ENCODE peak calls at places on chromosomes 11 and 22, in four cellular contexts. N is neural progenitor cell; D is kidney; B is CD8-positive, alpha-beta T cell. C is an unnamed sample.

GRCh38 chr11:47332303-47332711 is 20.2 kb downstream of the MYBPC3 start:
- DNase-seq in N (peak), D (peak), B (peak), C (no peak)

GRCh38 chr11:88410636-88411035 is 73.1 kb upstream of the CTSC start:
- DNase-seq in N (no peak), D (no peak), B (no peak), C (no peak)

GRCh38 chr22:26124991-26125725 is 44.1 kb upstream of the SEZ6L start:
- DNase-seq in N (peak), D (no peak), B (no peak), C (no peak)

GRCh38 chr11:94641167-94641761 is 74.1 kb downstream of the PIWIL4 start:
- DNase-seq in N (no peak), D (no peak), B (no peak), C (no peak)

GRCh38 chr11:128772814-128773213 is 78.9 kb downstream of the FLI1 start:
- DNase-seq in N (no peak), D (peak), B (peak), C (peak)

GRCh38 chr22:30994960-30995359 is 25.9 kb downstream of the TUG1 start:
- DNase-seq in N (no peak), D (no peak), B (no peak), C (no peak)

GRCh38 chr22:34055525-34056200 is 135.4 kb upstream of the LARGE1 start:
- DNase-seq in N (peak), D (no peak), B (no peak), C (no peak)

GRCh38 chr11:64638017-64638664 is 47.1 kb downstream of the SLC22A12 start:
- DNase-seq in N (peak), D (no peak), B (no peak), C (no peak)

GRCh38 chr11:59053387-59053786 is 32.7 kb upstream of the GLYATL1B start:
- DNase-seq in N (peak), D (peak), B (peak), C (peak)

GRCh38 chr22:47848384-47848920 is 1086.0 kb downstream of the TBC1D22A start:
- DNase-seq in N (no peak), D (no peak), B (no peak), C (no peak)

GRCh38 chr22:31882971-31883370 is 61.4 kb upstream of the YWHAH start:
- DNase-seq in N (no peak), D (no peak), B (no peak), C (no peak)

GRCh38 chr11:17839973-17840611 is 105.5 kb downstream of the KCNC1 start:
- DNase-seq in N (no peak), D (no peak), B (no peak), C (no peak)

GRCh38 chr22:20298803-20299735 is 20.8 kb downstream of the DGCR6L start:
- DNase-seq in N (peak), D (peak), B (peak), C (peak)

GRCh38 chr11:44861829-44862545 is 88.7 kb downstream of the TP53I11 start:
- DNase-seq in N (peak), D (peak), B (peak), C (no peak)

DNA sequence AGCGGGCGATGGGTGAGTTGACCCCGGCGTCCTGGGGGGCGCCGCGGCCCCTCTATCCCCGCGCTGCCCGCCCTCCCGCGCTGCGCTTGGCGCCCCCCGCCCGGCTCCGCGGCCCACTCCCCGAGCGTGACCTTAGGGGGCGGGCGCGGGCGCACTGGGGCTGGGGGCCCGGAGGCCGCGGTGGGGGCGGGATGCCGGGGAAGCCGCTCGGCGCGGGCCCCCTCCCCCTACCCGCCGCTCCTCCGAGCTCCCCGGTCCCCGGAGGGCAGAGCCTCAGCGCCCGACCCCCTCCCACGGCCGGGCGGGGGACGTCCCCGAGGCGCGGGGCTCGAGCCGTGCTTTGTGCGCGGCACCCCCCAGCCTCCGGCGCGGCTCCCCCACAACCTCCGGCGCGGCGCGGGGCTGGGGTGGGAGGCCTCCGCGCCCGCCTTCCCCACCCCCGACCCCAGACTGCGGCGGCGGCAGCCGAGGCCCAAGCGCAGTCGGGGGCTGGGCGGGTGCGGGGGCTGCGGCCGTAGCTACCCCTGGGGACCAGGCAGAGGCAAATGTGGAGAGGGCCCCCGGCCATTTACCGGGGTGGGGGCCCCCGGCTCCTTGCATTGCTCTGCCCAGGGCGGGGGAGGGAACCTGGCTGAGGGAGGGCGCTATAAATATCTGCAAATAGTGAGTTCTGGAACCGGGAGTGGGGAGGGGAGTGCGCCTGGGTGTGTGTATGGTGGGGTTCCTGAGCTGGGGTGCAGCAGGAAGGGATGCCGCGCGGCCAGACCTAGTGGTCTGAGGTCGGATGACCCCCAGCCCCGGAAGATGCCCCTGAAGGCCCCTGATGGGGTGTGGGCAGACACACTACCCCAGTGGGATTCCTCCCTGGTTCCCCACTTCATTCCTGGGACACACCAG is 982 bp downstream of the MGAT3 start:
- DNase-seq in N (peak), D (no peak), B (peak), C (no peak)
- H3K4me3 ChIP-seq in N (peak), D (peak), B (peak), C (peak)

GRCh38 chr22:22043296-22044078 is 60.9 kb upstream of the TOP3B start:
- DNase-seq in N (no peak), D (no peak), B (no peak), C (no peak)
- H3K27ac ChIP-seq in N (no peak), D (no peak), B (no peak), C (no peak)

GRCh38 chr11:125455851-125456250 is 40.2 kb downstream of the FEZ1 start:
- DNase-seq in N (no peak), D (no peak), B (no peak), C (no peak)

GRCh38 chr11:125454047-125454446 is 42.0 kb downstream of the FEZ1 start:
- DNase-seq in N (no peak), D (no peak), B (no peak), C (no peak)

GRCh38 chr11:125449586-125449985 is 46.5 kb downstream of the FEZ1 start:
- DNase-seq in N (no peak), D (no peak), B (no peak), C (no peak)

GRCh38 chr11:125451400-125452124 is 44.5 kb downstream of the FEZ1 start:
- DNase-seq in N (peak), D (peak), B (no peak), C (no peak)

DNA sequence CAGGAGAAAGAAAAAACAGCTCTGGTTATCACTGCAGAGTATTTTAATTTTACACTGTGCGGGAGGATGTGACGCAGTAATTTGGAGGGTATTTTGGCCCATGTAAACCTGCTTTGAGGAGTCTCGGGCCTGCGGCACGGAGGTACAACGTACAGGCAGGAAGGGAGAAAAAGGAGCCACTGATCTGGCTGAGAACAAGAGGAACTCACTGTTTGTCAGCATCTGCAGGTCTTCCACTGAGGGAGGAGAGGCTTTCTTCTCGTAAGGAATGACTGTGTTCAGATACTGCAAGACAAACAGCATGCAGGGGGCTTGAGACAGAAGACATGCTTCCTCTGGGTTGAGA is 44.0 kb downstream of the FEZ1 start:
- DNase-seq in N (no peak), D (no peak), B (no peak), C (no peak)
- H3K4me3 ChIP-seq in N (no peak), D (no peak), B (no peak), C (no peak)

DNA sequence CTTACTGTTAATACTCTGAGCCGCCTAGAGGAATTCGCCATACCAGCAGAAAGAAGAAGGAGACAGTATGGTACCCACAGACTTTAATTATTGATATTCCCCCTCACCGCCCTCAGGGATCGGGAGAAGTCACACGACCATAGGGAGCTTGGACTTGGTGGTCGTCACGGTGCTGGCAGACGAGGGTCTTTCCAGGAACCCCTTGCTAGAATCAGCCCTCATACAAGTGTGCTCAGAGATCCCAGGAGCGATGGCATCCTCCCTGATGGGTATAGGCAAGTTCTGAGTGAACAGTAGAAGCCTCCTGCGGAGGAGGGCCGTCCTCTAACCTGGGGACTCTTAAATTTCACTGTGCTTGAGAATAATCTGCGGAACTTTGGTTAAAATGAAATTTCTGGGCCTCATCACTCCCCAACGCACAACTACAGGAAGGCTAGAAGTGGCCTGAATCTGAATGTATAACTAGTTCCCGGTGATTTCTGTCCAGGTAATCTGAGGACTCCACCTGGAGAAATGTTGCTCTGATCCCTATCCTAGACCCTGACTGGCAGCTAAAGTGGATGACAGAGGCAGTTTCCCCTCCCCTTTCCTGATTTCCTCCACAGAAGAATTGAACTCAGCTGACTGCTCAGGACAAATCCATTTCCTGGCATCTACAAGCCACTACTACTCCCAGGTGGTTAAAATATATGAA is 4.5 kb downstream of the VSIG2 start:
- DNase-seq in N (no peak), D (no peak), B (no peak), C (no peak)
- H3K27ac ChIP-seq in N (no peak), D (peak), B (no peak), C (peak)

DNA sequence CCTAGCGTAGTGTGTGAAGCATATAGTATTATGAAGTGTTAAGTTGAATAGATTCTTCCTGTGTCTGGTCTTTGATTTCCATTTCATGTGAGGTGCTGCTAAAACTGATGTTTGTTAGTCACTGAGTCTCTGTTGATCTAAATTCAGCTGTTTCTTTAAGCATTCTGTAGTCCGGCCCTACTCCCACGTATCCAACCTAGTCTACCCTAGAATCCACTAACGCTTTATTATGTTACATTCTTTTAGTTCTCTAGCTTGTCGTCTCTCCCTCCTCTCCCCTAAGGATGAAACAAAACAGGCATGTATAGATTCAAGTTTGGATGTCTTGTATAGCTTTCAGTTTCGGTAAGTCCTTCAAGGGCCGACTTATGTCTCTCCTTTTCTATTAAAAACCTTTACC is 4.1 kb downstream of the WEE1 start:
- DNase-seq in N (no peak), D (no peak), B (no peak), C (no peak)
- H3K4me3 ChIP-seq in N (peak), D (peak), B (no peak), C (peak)